ENCODE peak calls at places on chromosomes 16 and 17, in five cellular contexts. One of them, this sample, is unnamed.

GRCh38 chr16:55212791-55213190 is 111.2 kb upstream of the IRX6 start:
- DNase-seq in CD8-positive, alpha-beta T cell: no peak
- DNase-seq in adipocyte: no peak
- DNase-seq in mucosa of descending colon: no peak
- DNase-seq in BE2C: no peak
- DNase-seq in this sample: no peak

GRCh38 chr17:40309031-40309937 is at the start of gene RARA:
- DNase-seq in BE2C: peak; percentile 77
- DNase-seq in CD8-positive, alpha-beta T cell: no peak
- DNase-seq in adipocyte: peak; percentile 60
- DNase-seq in mucosa of descending colon: peak; percentile 76
- DNase-seq in this sample: peak; percentile 42

GRCh38 chr16:86835981-86836380 is 257.6 kb downstream of the FOXL1 start:
- DNase-seq in mucosa of descending colon: no peak
- DNase-seq in CD8-positive, alpha-beta T cell: no peak
- DNase-seq in BE2C: no peak
- DNase-seq in adipocyte: no peak
- DNase-seq in this sample: no peak

GRCh38 chr17:73118139-73118538 is 25.7 kb upstream of the SLC39A11 start:
- DNase-seq in CD8-positive, alpha-beta T cell: no peak
- DNase-seq in mucosa of descending colon: no peak
- DNase-seq in BE2C: no peak
- DNase-seq in adipocyte: no peak
- DNase-seq in this sample: no peak

GRCh38 chr17:81153340-81153803 is 11.9 kb upstream of the PVALEF start:
- DNase-seq in adipocyte: no peak
- DNase-seq in mucosa of descending colon: no peak
- DNase-seq in CD8-positive, alpha-beta T cell: no peak
- DNase-seq in BE2C: no peak
- DNase-seq in this sample: no peak

GRCh38 chr17:67171560-67171959 is 73.4 kb downstream of the HELZ start:
- DNase-seq in CD8-positive, alpha-beta T cell: no peak
- DNase-seq in BE2C: no peak
- DNase-seq in adipocyte: no peak
- DNase-seq in mucosa of descending colon: no peak
- DNase-seq in this sample: no peak

GRCh38 chr17:47275245-47275984 is 21.8 kb downstream of the ITGB3 start:
- DNase-seq in mucosa of descending colon: peak; percentile 76
- DNase-seq in BE2C: peak; percentile 86
- DNase-seq in adipocyte: peak; percentile 94
- DNase-seq in CD8-positive, alpha-beta T cell: no peak
- DNase-seq in this sample: peak; percentile 86

GRCh38 chr16:10770907-10771306 is 27.3 kb downstream of the NUBP1 start:
- DNase-seq in mucosa of descending colon: no peak
- DNase-seq in BE2C: no peak
- DNase-seq in CD8-positive, alpha-beta T cell: no peak
- DNase-seq in adipocyte: peak; percentile 77
- DNase-seq in this sample: no peak

GRCh38 chr16:56558024-56558747 is 6.7 kb upstream of the MT4 start:
- DNase-seq in adipocyte: peak; percentile 42
- DNase-seq in mucosa of descending colon: no peak
- DNase-seq in BE2C: peak; percentile 53
- DNase-seq in CD8-positive, alpha-beta T cell: no peak
- DNase-seq in this sample: peak; percentile 91

GRCh38 chr17:82320956-82321927 is 3.8 kb upstream of the CD7 start:
- DNase-seq in BE2C: peak; percentile 65
- DNase-seq in mucosa of descending colon: no peak
- DNase-seq in adipocyte: peak; percentile 61
- DNase-seq in CD8-positive, alpha-beta T cell: peak; percentile 46
- DNase-seq in this sample: peak; percentile 97

GRCh38 chr17:51397361-51398127 is 137.2 kb downstream of the UTP18 start:
- DNase-seq in adipocyte: no peak
- DNase-seq in mucosa of descending colon: no peak
- DNase-seq in BE2C: no peak
- DNase-seq in CD8-positive, alpha-beta T cell: no peak
- DNase-seq in this sample: no peak

GRCh38 chr16:48963901-48964615 is 317.6 kb downstream of the CBLN1 start:
- DNase-seq in adipocyte: peak; percentile 60
- DNase-seq in mucosa of descending colon: no peak
- DNase-seq in CD8-positive, alpha-beta T cell: no peak
- DNase-seq in BE2C: no peak
- DNase-seq in this sample: no peak

GRCh38 chr16:1314399-1315068 is 5.1 kb downstream of the UBE2I start:
- DNase-seq in BE2C: no peak
- DNase-seq in adipocyte: no peak
- DNase-seq in mucosa of descending colon: peak; percentile 21
- DNase-seq in CD8-positive, alpha-beta T cell: no peak
- DNase-seq in this sample: peak; percentile 75

GRCh38 chr17:82173351-82174041 is 39.1 kb downstream of the CCDC57 start:
- DNase-seq in adipocyte: no peak
- DNase-seq in BE2C: no peak
- DNase-seq in mucosa of descending colon: no peak
- DNase-seq in CD8-positive, alpha-beta T cell: no peak
- DNase-seq in this sample: no peak

GRCh38 chr16:3017806-3018506 is at the start of gene CLDN6:
- DNase-seq in CD8-positive, alpha-beta T cell: no peak
- DNase-seq in BE2C: peak; percentile 68
- DNase-seq in adipocyte: no peak
- DNase-seq in mucosa of descending colon: peak; percentile 62
- DNase-seq in this sample: no peak

GRCh38 chr16:86991679-86992078 is 325.5 kb downstream of the C16orf95 start:
- DNase-seq in BE2C: no peak
- DNase-seq in CD8-positive, alpha-beta T cell: no peak
- DNase-seq in mucosa of descending colon: no peak
- DNase-seq in adipocyte: no peak
- DNase-seq in this sample: peak; percentile 68

GRCh38 chr16:89343501-89344291 is 126.2 kb downstream of the ZNF778 start:
- DNase-seq in adipocyte: peak; percentile 28
- DNase-seq in BE2C: no peak
- DNase-seq in CD8-positive, alpha-beta T cell: no peak
- DNase-seq in mucosa of descending colon: peak; percentile 68
- DNase-seq in this sample: peak; percentile 84

GRCh38 chr16:13923703-13924298 is 3.8 kb downstream of the ERCC4 start:
- DNase-seq in mucosa of descending colon: no peak
- DNase-seq in CD8-positive, alpha-beta T cell: no peak
- DNase-seq in adipocyte: peak; percentile 83
- DNase-seq in BE2C: no peak
- DNase-seq in this sample: no peak

GRCh38 chr17:67293251-67294203 is 48.5 kb upstream of the HELZ start:
- DNase-seq in CD8-positive, alpha-beta T cell: peak; percentile 37
- DNase-seq in adipocyte: peak; percentile 52
- DNase-seq in BE2C: peak; percentile 49
- DNase-seq in mucosa of descending colon: peak; percentile 74
- DNase-seq in this sample: peak; percentile 97

GRCh38 chr17:6137716-6138502 is 67.7 kb downstream of the WSCD1 start:
- DNase-seq in mucosa of descending colon: no peak
- DNase-seq in CD8-positive, alpha-beta T cell: no peak
- DNase-seq in adipocyte: no peak
- DNase-seq in BE2C: no peak
- DNase-seq in this sample: no peak

GRCh38 chr17:13367154-13367553 is 234.6 kb downstream of the HS3ST3A1 start:
- DNase-seq in CD8-positive, alpha-beta T cell: no peak
- DNase-seq in mucosa of descending colon: no peak
- DNase-seq in adipocyte: no peak
- DNase-seq in BE2C: no peak
- DNase-seq in this sample: no peak

GRCh38 chr17:43353364-43353763 is 45.4 kb upstream of the ARL4D start:
- DNase-seq in mucosa of descending colon: no peak
- DNase-seq in adipocyte: no peak
- DNase-seq in CD8-positive, alpha-beta T cell: no peak
- DNase-seq in BE2C: no peak
- DNase-seq in this sample: no peak

GRCh38 chr17:82240506-82241182 is 11.8 kb downstream of the SLC16A3 start:
- DNase-seq in BE2C: peak; percentile 30
- DNase-seq in mucosa of descending colon: no peak
- DNase-seq in CD8-positive, alpha-beta T cell: no peak
- DNase-seq in adipocyte: no peak
- DNase-seq in this sample: peak; percentile 76

GRCh38 chr17:34639706-34640425 is 60.5 kb downstream of the TMEM132E start:
- DNase-seq in CD8-positive, alpha-beta T cell: no peak
- DNase-seq in adipocyte: no peak
- DNase-seq in BE2C: no peak
- DNase-seq in mucosa of descending colon: no peak
- DNase-seq in this sample: no peak

GRCh38 chr17:59914274-59914854 is 21.4 kb downstream of the RPS6KB1 start:
- DNase-seq in mucosa of descending colon: no peak
- DNase-seq in CD8-positive, alpha-beta T cell: no peak
- DNase-seq in adipocyte: peak; percentile 88
- DNase-seq in BE2C: peak; percentile 25
- DNase-seq in this sample: peak; percentile 66

GRCh38 chr17:2949469-2950044 is 113.8 kb downstream of the OR1D5 start:
- DNase-seq in mucosa of descending colon: peak; percentile 69
- DNase-seq in CD8-positive, alpha-beta T cell: no peak
- DNase-seq in adipocyte: peak; percentile 0
- DNase-seq in BE2C: no peak
- DNase-seq in this sample: peak; percentile 97

GRCh38 chr16:88881090-88881580 is 14.7 kb upstream of the PABPN1L start:
- DNase-seq in mucosa of descending colon: peak; percentile 44
- DNase-seq in CD8-positive, alpha-beta T cell: no peak
- DNase-seq in BE2C: no peak
- DNase-seq in adipocyte: peak; percentile 7
- DNase-seq in this sample: no peak

GRCh38 chr16:83728518-83728917 is 79.3 kb upstream of the HSBP1 start:
- DNase-seq in BE2C: no peak
- DNase-seq in mucosa of descending colon: no peak
- DNase-seq in adipocyte: no peak
- DNase-seq in CD8-positive, alpha-beta T cell: no peak
- DNase-seq in this sample: no peak

GRCh38 chr16:84811529-84811928 is 8.3 kb upstream of the CRISPLD2 start:
- DNase-seq in BE2C: no peak
- DNase-seq in adipocyte: no peak
- DNase-seq in CD8-positive, alpha-beta T cell: no peak
- DNase-seq in mucosa of descending colon: no peak
- DNase-seq in this sample: peak; percentile 19
- H3K4me3 ChIP-seq in BE2C: no peak overlapping the region
- H3K4me3 ChIP-seq in adipocyte: no peak overlapping the region
- H3K4me3 ChIP-seq in CD8-positive, alpha-beta T cell: no peak overlapping the region
- H3K4me3 ChIP-seq in mucosa of descending colon: no peak overlapping the region
- H3K4me3 ChIP-seq in this sample: no peak overlapping the region

GRCh38 chr17:7367918-7368596 is 12.8 kb upstream of the TNK1 start:
- DNase-seq in mucosa of descending colon: no peak
- DNase-seq in BE2C: no peak
- DNase-seq in CD8-positive, alpha-beta T cell: no peak
- DNase-seq in adipocyte: no peak
- DNase-seq in this sample: no peak
- H3K4me3 ChIP-seq in mucosa of descending colon: no peak overlapping the region
- H3K4me3 ChIP-seq in BE2C: no peak overlapping the region
- H3K4me3 ChIP-seq in CD8-positive, alpha-beta T cell: no peak overlapping the region
- H3K4me3 ChIP-seq in adipocyte: no peak overlapping the region
- H3K4me3 ChIP-seq in this sample: no peak overlapping the region

GRCh38 chr17:70344356-70345060 is 175.2 kb downstream of the KCNJ2 start:
- DNase-seq in mucosa of descending colon: no peak
- DNase-seq in adipocyte: peak; percentile 19
- DNase-seq in CD8-positive, alpha-beta T cell: no peak
- DNase-seq in BE2C: no peak
- DNase-seq in this sample: peak; percentile 9
- H3K4me3 ChIP-seq in mucosa of descending colon: no peak overlapping the region
- H3K4me3 ChIP-seq in adipocyte: peak overlapping the region; percentile 80
- H3K4me3 ChIP-seq in CD8-positive, alpha-beta T cell: no peak overlapping the region
- H3K4me3 ChIP-seq in BE2C: no peak overlapping the region
- H3K4me3 ChIP-seq in this sample: peak overlapping the region; percentile 57

GRCh38 chr17:15274017-15274416 is 8.9 kb upstream of the PMP22 start:
- DNase-seq in CD8-positive, alpha-beta T cell: no peak
- DNase-seq in BE2C: no peak
- DNase-seq in adipocyte: no peak
- DNase-seq in mucosa of descending colon: no peak
- DNase-seq in this sample: no peak

GRCh38 chr17:15273141-15273793 is 8.1 kb upstream of the PMP22 start:
- DNase-seq in mucosa of descending colon: no peak
- DNase-seq in BE2C: no peak
- DNase-seq in CD8-positive, alpha-beta T cell: no peak
- DNase-seq in adipocyte: peak; percentile 66
- DNase-seq in this sample: peak; percentile 88

GRCh38 chr17:15269690-15270089 is 4.6 kb upstream of the PMP22 start:
- DNase-seq in CD8-positive, alpha-beta T cell: no peak
- DNase-seq in adipocyte: no peak
- DNase-seq in mucosa of descending colon: no peak
- DNase-seq in BE2C: no peak
- DNase-seq in this sample: no peak

GRCh38 chr17:15270628-15271381 is 5.7 kb upstream of the PMP22 start:
- DNase-seq in adipocyte: no peak
- DNase-seq in CD8-positive, alpha-beta T cell: no peak
- DNase-seq in BE2C: no peak
- DNase-seq in mucosa of descending colon: no peak
- DNase-seq in this sample: no peak

DNA sequence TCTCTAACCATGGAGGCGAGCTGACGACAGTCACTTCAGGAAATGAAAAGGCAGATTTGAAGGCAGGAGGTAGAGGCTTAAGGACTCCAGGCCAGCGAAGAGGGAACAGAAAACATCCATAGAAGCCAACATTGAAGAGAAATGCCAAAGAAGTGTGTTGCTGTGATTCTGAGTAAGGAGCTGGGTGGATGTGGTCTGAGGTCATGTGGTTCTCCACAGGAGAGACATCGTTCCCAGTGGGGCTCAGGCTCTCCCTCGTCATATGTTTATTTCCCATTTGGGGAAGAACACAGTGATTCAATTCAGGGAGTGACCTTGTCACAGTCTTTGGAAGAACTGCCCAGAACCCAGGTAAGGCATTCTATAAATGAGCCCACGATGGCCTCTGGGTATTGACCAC is 6.6 kb upstream of the PMP22 start:
- DNase-seq in adipocyte: no peak
- DNase-seq in CD8-positive, alpha-beta T cell: no peak
- DNase-seq in mucosa of descending colon: no peak
- DNase-seq in BE2C: no peak
- DNase-seq in this sample: no peak
- H3K4me3 ChIP-seq in adipocyte: no peak overlapping the region
- H3K4me3 ChIP-seq in CD8-positive, alpha-beta T cell: no peak overlapping the region
- H3K4me3 ChIP-seq in mucosa of descending colon: no peak overlapping the region
- H3K4me3 ChIP-seq in BE2C: no peak overlapping the region
- H3K4me3 ChIP-seq in this sample: peak overlapping the region; percentile 4